ENCODE peak calls at places on chromosomes 11 and 22, in six cellular contexts. Q is IMR-90, E is psoas muscle, G is PC-3, R is WERI-Rb-1, A is tibial artery. O is an unnamed sample.

GRCh38 chr11:134364261-134364660 is 32.5 kb downstream of the GLB1L2 start:
- DNase-seq in Q (no peak), A (peak; percentile 51), G (no peak), R (no peak), E (no peak), O (peak; percentile 12)

GRCh38 chr11:2774173-2775082 is 74.6 kb upstream of the KCNQ1OT1 start:
- DNase-seq in G (no peak), Q (no peak), E (peak; percentile 33), R (no peak), A (peak; percentile 45), O (peak; percentile 11)

GRCh38 chr11:121451982-121452608 is at the start of gene SORL1:
- DNase-seq in E (peak; percentile 78), G (peak; percentile 90), A (peak; percentile 88), R (peak; percentile 84), Q (peak; percentile 55), O (peak; percentile 86)

GRCh38 chr11:113317297-113317696 is 2.9 kb downstream of the TTC12 start:
- DNase-seq in E (no peak), G (no peak), Q (no peak), A (no peak), R (no peak), O (no peak)

GRCh38 chr11:69588270-69588669 is 52.7 kb upstream of the CCND1 start:
- DNase-seq in A (no peak), G (peak; percentile 85), R (no peak), Q (peak; percentile 87), E (no peak), O (no peak)

GRCh38 chr11:120031156-120031555 is 106.8 kb downstream of the TRIM29 start:
- DNase-seq in Q (no peak), E (no peak), G (no peak), R (no peak), A (no peak), O (no peak)

GRCh38 chr11:78753297-78753696 is 178.6 kb upstream of the NARS2 start:
- DNase-seq in A (no peak), E (no peak), Q (peak; percentile 54), G (no peak), R (no peak), O (no peak)

GRCh38 chr22:18032455-18033101 is 8.2 kb upstream of the MICAL3 start:
- DNase-seq in Q (peak; percentile 83), G (peak; percentile 92), A (no peak), R (peak; percentile 37), E (no peak), O (no peak)

GRCh38 chr11:27699926-27700350 is 317 bp downstream of the BDNF start:
- DNase-seq in Q (no peak), E (peak; percentile 45), G (no peak), R (peak; percentile 8), A (no peak), O (no peak)

GRCh38 chr22:30250713-30251267 is 4.2 kb upstream of the LIF start:
- DNase-seq in E (no peak), R (no peak), G (peak; percentile 78), A (no peak), Q (peak; percentile 86), O (no peak)

GRCh38 chr22:45083659-45084305 is 74.0 kb upstream of the PHF21B start:
- DNase-seq in Q (peak; percentile 81), G (peak; percentile 76), A (no peak), E (no peak), R (peak; percentile 34), O (no peak)

GRCh38 chr22:17929909-17930308 is 94.5 kb downstream of the MICAL3 start:
- DNase-seq in Q (no peak), R (no peak), A (no peak), G (no peak), E (no peak), O (no peak)

GRCh38 chr11:70472240-70472639 is 73.9 kb downstream of the CTTN start:
- DNase-seq in G (no peak), Q (no peak), A (no peak), R (no peak), E (no peak), O (no peak)

GRCh38 chr11:47896199-47896598 is 48.0 kb upstream of the NUP160 start:
- DNase-seq in G (no peak), E (no peak), Q (no peak), R (no peak), A (no peak), O (no peak)

GRCh38 chr11:126112547-126112946 is 49.9 kb upstream of the CDON start:
- DNase-seq in G (no peak), Q (no peak), A (no peak), E (no peak), R (no peak), O (no peak)

GRCh38 chr22:45290410-45290936 is 5.7 kb downstream of the UPK3A start:
- DNase-seq in G (peak; percentile 64), Q (peak; percentile 83), R (peak; percentile 92), E (peak; percentile 82), A (no peak), O (no peak)

GRCh38 chr11:9016916-9017642 is 13.3 kb upstream of the NRIP3 start:
- DNase-seq in A (no peak), R (peak; percentile 84), E (no peak), G (no peak), Q (peak; percentile 2), O (no peak)

GRCh38 chr22:37214431-37215025 is 2.3 kb upstream of the SSTR3 start:
- DNase-seq in R (no peak), Q (no peak), E (peak; percentile 39), G (no peak), A (peak; percentile 32), O (peak; percentile 14)

GRCh38 chr11:69134957-69135356 is 20.8 kb upstream of the SMIM38 start:
- DNase-seq in G (no peak), E (no peak), Q (no peak), A (peak; percentile 45), R (no peak), O (no peak)

GRCh38 chr11:127943152-127943551 is 644.2 kb downstream of the ETS1 start:
- DNase-seq in Q (no peak), R (no peak), E (no peak), A (no peak), G (no peak), O (no peak)

GRCh38 chr22:32775957-32776356 is 25.5 kb upstream of the TIMP3 start:
- DNase-seq in E (no peak), R (no peak), A (no peak), G (no peak), Q (no peak), O (no peak)

GRCh38 chr11:2271327-2272240 is 1.2 kb upstream of the ASCL2 start:
- DNase-seq in A (peak; percentile 59), R (no peak), E (peak; percentile 39), G (no peak), Q (no peak), O (no peak)

GRCh38 chr11:1782831-1783724 is 19.4 kb upstream of the CTSD start:
- DNase-seq in E (no peak), G (peak; percentile 56), R (no peak), Q (peak; percentile 52), A (no peak), O (peak; percentile 16)

GRCh38 chr11:65362320-65362931 is 7.9 kb downstream of the TIGD3 start:
- DNase-seq in G (no peak), Q (no peak), A (no peak), R (no peak), E (no peak), O (no peak)

GRCh38 chr11:73591050-73591449 is 6.9 kb downstream of the FAM168A start:
- DNase-seq in E (no peak), G (no peak), A (no peak), R (no peak), Q (no peak), O (no peak)

GRCh38 chr22:27197618-27198017 is 540.2 kb downstream of the MIAT start:
- DNase-seq in G (no peak), E (no peak), R (no peak), Q (no peak), A (no peak), O (no peak)

GRCh38 chr11:75533843-75534242 is 8.1 kb upstream of the GDPD5 start:
- DNase-seq in A (no peak), E (no peak), G (no peak), Q (no peak), R (no peak), O (no peak)

GRCh38 chr11:47914743-47915142 is 65.6 kb upstream of the PTPRJ start:
- DNase-seq in G (no peak), R (no peak), E (no peak), Q (no peak), A (no peak), O (no peak)

GRCh38 chr11:38517991-38518390 is 1920.0 kb upstream of the RAG2 start:
- DNase-seq in G (no peak), E (no peak), Q (no peak), A (no peak), R (no peak), O (no peak)

DNA sequence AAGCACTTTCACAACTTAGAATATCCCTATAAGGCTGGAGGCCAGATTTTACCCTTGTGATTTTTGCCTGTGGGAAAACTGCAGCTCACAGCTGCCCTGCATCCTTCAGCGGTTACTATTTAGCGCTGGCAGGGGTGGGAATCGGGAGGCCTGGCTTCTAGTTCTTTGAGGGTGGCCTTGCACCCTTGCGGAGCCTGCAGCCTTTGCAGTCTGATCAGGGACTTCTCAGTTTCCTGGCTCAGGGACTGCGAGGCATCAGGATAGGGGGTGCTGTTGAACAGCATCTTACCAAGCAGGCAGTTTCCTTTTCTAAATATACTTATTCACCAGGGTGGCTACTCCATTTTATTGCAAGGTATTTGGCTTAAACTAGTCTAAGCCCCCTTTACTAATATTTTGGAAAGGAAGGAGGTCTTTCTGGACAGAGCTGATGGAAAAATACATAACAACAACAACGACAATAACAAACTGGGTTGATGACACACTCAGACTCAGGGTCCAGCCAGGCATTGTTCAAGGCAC is 2.9 kb upstream of the APOA1 start:
- DNase-seq in Q (peak; percentile 36), E (peak; percentile 49), G (no peak), A (no peak), R (no peak), O (no peak)
- TF ChIP-seq CTCF in Q (no peak), E (no peak), G (peak; percentile 41), A (no peak), R (peak; percentile 34), O (no peak)

GRCh38 chr11:90392692-90393091 is 169.8 kb upstream of the CHORDC1 start:
- DNase-seq in E (no peak), Q (no peak), R (no peak), A (no peak), G (peak; percentile 20), O (no peak)
- TF ChIP-seq CTCF in E (no peak), Q (no peak), R (no peak), A (no peak), G (peak; percentile 41), O (peak; percentile 24)

GRCh38 chr11:124837491-124837856 is 27.8 kb upstream of the ROBO3 start:
- DNase-seq in R (peak; percentile 50), A (no peak), G (peak; percentile 93), Q (peak; percentile 90), E (no peak), O (no peak)
- TF ChIP-seq CTCF in R (peak; percentile 53), A (no peak), G (peak; percentile 69), Q (peak; percentile 80), E (no peak), O (no peak)

GRCh38 chr11:96088914-96089313 is 165.0 kb upstream of the MTMR2 start:
- DNase-seq in G (no peak), A (no peak), E (no peak), R (no peak), Q (no peak), O (no peak)

GRCh38 chr11:96094156-96094555 is 170.2 kb upstream of the MTMR2 start:
- DNase-seq in G (no peak), E (no peak), Q (no peak), R (no peak), A (no peak), O (no peak)

GRCh38 chr11:96090711-96091110 is 166.8 kb upstream of the MTMR2 start:
- DNase-seq in G (peak; percentile 34), Q (peak; percentile 85), E (no peak), R (no peak), A (no peak), O (no peak)

GRCh38 chr11:96092511-96092910 is 168.6 kb upstream of the MTMR2 start:
- DNase-seq in R (no peak), A (no peak), Q (no peak), G (no peak), E (no peak), O (no peak)

GRCh38 chr11:96091476-96091875 is 167.6 kb upstream of the MTMR2 start:
- DNase-seq in G (peak; percentile 68), R (no peak), A (no peak), Q (peak; percentile 27), E (no peak), O (no peak)
- TF ChIP-seq CTCF in G (peak; percentile 65), R (no peak), A (no peak), Q (peak; percentile 23), E (no peak), O (no peak)